ENCODE peak calls at places on chromosome 3, in seven cellular contexts. V, D, K, B, I, U and F are unnamed samples.

GRCh38 chr3:183116051-183116614 is 16.8 kb upstream of the MCCC1 start:
- DNase-seq in V (peak), D (no peak), K (peak), B (no peak), I (no peak), U (no peak), F (peak)

GRCh38 chr3:172094621-172095557 is 55.5 kb downstream of the FNDC3B start:
- DNase-seq in V (no peak), D (no peak), K (no peak), B (no peak), I (peak), U (peak), F (no peak)

GRCh38 chr3:184154909-184155643 is at the start of gene DVL3:
- DNase-seq in V (peak), D (peak), K (peak), B (peak), I (peak), U (peak), F (peak)

GRCh38 chr3:163058190-163058854 is 1561.7 kb downstream of the OTOL1 start:
- DNase-seq in V (no peak), D (no peak), K (no peak), B (peak), I (peak), U (peak), F (no peak)

GRCh38 chr3:15903164-15903563 is 105.4 kb upstream of the ANKRD28 start:
- DNase-seq in V (no peak), D (peak), K (no peak), B (peak), I (peak), U (peak), F (no peak)

GRCh38 chr3:9291991-9292390 is 42.5 kb upstream of the SRGAP3 start:
- DNase-seq in V (no peak), D (no peak), K (no peak), B (no peak), I (no peak), U (peak), F (no peak)

GRCh38 chr3:178088930-178089329 is 447.3 kb upstream of the KCNMB2 start:
- DNase-seq in V (no peak), D (no peak), K (no peak), B (no peak), I (no peak), U (no peak), F (no peak)

GRCh38 chr3:45309876-45310275 is 78.5 kb upstream of the LARS2 start:
- DNase-seq in V (no peak), D (no peak), K (no peak), B (peak), I (no peak), U (no peak), F (no peak)

GRCh38 chr3:113531826-113532697 is at the start of gene SIDT1:
- DNase-seq in V (no peak), D (no peak), K (no peak), B (peak), I (peak), U (no peak), F (peak)

GRCh38 chr3:112579697-112580096 is 17.9 kb downstream of the SLC35A5 start:
- DNase-seq in V (no peak), D (peak), K (no peak), B (no peak), I (peak), U (peak), F (no peak)

GRCh38 chr3:185400340-185400667 is 37.4 kb downstream of the MAP3K13 start:
- DNase-seq in V (no peak), D (no peak), K (no peak), B (no peak), I (peak), U (peak), F (no peak)

GRCh38 chr3:138356666-138357409 is 8.5 kb downstream of the MRAS start:
- DNase-seq in V (no peak), D (no peak), K (no peak), B (no peak), I (peak), U (no peak), F (no peak)

GRCh38 chr3:11661052-11661656 is 17.4 kb upstream of the VGLL4 start:
- DNase-seq in V (no peak), D (no peak), K (no peak), B (no peak), I (no peak), U (no peak), F (no peak)

GRCh38 chr3:143751643-143752178 is 96.6 kb downstream of the SLC9A9 start:
- DNase-seq in V (no peak), D (no peak), K (no peak), B (no peak), I (no peak), U (no peak), F (no peak)

GRCh38 chr3:81352867-81353266 is 408.6 kb downstream of the GBE1 start:
- DNase-seq in V (peak), D (peak), K (no peak), B (no peak), I (peak), U (peak), F (no peak)

GRCh38 chr3:179258820-179259219 is 7.9 kb upstream of the KCNMB3 start:
- DNase-seq in V (no peak), D (no peak), K (no peak), B (no peak), I (no peak), U (no peak), F (no peak)

GRCh38 chr3:8278448-8278847 is 223.2 kb upstream of the LMCD1 start:
- DNase-seq in V (no peak), D (no peak), K (no peak), B (no peak), I (no peak), U (no peak), F (no peak)

GRCh38 chr3:102745881-102746280 is 311.1 kb downstream of the ZPLD1 start:
- DNase-seq in V (no peak), D (peak), K (no peak), B (no peak), I (peak), U (no peak), F (no peak)

GRCh38 chr3:32392530-32393302 is 1.1 kb downstream of the CMTM7 start:
- DNase-seq in V (no peak), D (peak), K (no peak), B (peak), I (peak), U (peak), F (no peak)

GRCh38 chr3:150215616-150216015 is 192.5 kb upstream of the TSC22D2 start:
- DNase-seq in V (no peak), D (no peak), K (no peak), B (no peak), I (peak), U (no peak), F (no peak)

GRCh38 chr3:95789111-95789510 is 1025.3 kb upstream of the EPHA6 start:
- DNase-seq in V (no peak), D (no peak), K (no peak), B (no peak), I (no peak), U (no peak), F (no peak)

GRCh38 chr3:49785565-49786356 is 581 bp downstream of the IP6K1 start:
- DNase-seq in V (peak), D (peak), K (no peak), B (peak), I (peak), U (peak), F (no peak)

GRCh38 chr3:66239513-66240135 is 18.8 kb downstream of the SLC25A26 start:
- DNase-seq in V (no peak), D (no peak), K (no peak), B (no peak), I (no peak), U (no peak), F (no peak)

GRCh38 chr3:20074226-20075063 is 34.2 kb downstream of the KAT2B start:
- DNase-seq in V (no peak), D (peak), K (no peak), B (no peak), I (no peak), U (peak), F (no peak)

GRCh38 chr3:184523825-184524615 is 37.6 kb upstream of the EPHB3 start:
- DNase-seq in V (no peak), D (peak), K (no peak), B (no peak), I (peak), U (peak), F (no peak)

GRCh38 chr3:36803096-36803811 is 38.9 kb upstream of the DCLK3 start:
- DNase-seq in V (no peak), D (no peak), K (no peak), B (no peak), I (no peak), U (no peak), F (no peak)

GRCh38 chr3:97914390-97914789 is 57.8 kb downstream of the RIOX2 start:
- DNase-seq in V (no peak), D (no peak), K (no peak), B (no peak), I (peak), U (peak), F (no peak)

GRCh38 chr3:60142009-60142408 is 1092.2 kb upstream of the CFAP20DC start:
- DNase-seq in V (no peak), D (no peak), K (no peak), B (no peak), I (peak), U (no peak), F (no peak)

GRCh38 chr3:159271799-159272512 is 470.1 kb downstream of the MFSD1 start:
- DNase-seq in V (no peak), D (no peak), K (no peak), B (no peak), I (no peak), U (no peak), F (no peak)

GRCh38 chr3:159265705-159266104 is 463.9 kb downstream of the MFSD1 start:
- DNase-seq in V (no peak), D (no peak), K (no peak), B (no peak), I (peak), U (no peak), F (no peak)

GRCh38 chr3:159263750-159264561 is 462.1 kb downstream of the MFSD1 start:
- DNase-seq in V (peak), D (peak), K (peak), B (no peak), I (peak), U (peak), F (peak)

DNA sequence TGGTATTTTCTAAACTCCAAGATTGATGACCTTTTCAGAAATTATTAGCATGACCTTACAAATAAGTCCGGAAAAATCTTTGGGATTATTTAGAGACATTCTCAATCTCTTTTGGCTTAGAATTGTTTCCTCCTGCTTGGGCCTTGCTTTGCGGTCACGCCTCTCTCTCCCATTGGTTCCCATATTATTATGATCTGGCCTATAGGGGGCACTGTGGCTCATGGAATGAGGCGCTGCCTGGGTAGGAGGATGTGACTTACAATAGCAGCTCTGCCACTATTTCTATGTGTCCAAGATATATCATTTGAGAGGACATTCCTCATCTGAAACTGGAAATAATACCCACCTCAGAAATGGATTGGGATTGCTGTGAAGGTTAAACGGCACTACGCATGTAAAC is 464.9 kb downstream of the MFSD1 start:
- DNase-seq in V (peak), D (peak), K (peak), B (no peak), I (no peak), U (peak), F (peak)
- TF ChIP-seq CTCF in V (peak), D (peak), K (peak), B (no peak), I (peak), U (peak), F (peak)

GRCh38 chr3:18295171-18295920 is 129.8 kb downstream of the SATB1 start:
- DNase-seq in V (peak), D (peak), K (no peak), B (no peak), I (peak), U (peak), F (peak)
- TF ChIP-seq CTCF in V (peak), D (peak), K (peak), B (no peak), I (peak), U (peak), F (peak)

GRCh38 chr3:164812042-164812441 is 266.3 kb downstream of the SI start:
- DNase-seq in V (no peak), D (no peak), K (no peak), B (no peak), I (no peak), U (no peak), F (no peak)

GRCh38 chr3:164806188-164806587 is 272.1 kb downstream of the SI start:
- DNase-seq in V (no peak), D (no peak), K (no peak), B (no peak), I (no peak), U (no peak), F (no peak)
- TF ChIP-seq CTCF in V (no peak), D (no peak), K (no peak), B (no peak), I (no peak), U (no peak), F (no peak)

DNA sequence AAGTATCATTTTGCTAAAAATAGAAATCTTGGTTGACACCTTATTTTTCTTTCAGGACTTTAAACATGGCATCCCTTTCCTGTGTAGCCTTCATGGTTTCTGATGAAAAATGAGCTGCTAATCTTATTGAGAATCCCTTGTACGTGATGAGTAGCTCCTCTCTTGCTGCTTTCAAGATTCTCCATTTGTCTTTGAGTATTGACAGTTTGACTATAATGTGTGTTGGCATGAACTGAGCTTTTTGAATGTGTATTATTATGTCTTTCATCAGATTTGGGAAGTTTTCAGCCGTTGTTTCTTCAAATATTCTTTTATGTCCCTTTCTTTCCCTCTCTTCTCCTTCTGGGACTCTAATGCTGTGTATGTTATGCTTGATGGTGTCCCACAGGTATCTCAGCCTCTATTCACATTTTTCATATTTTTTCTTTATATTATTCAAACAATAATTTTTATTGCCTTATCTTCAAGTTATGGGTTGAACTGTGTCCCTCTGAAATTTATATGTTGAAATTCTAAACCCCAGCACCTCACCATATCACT is 4.1 kb upstream of the C3orf22 start:
- DNase-seq in V (no peak), D (no peak), K (no peak), B (no peak), I (no peak), U (no peak), F (no peak)
- TF ChIP-seq CTCF in V (no peak), D (no peak), K (no peak), B (no peak), I (no peak), U (no peak), F (no peak)

GRCh38 chr3:160225181-160226025 is at the start of gene C3orf80:
- DNase-seq in V (peak), D (peak), K (peak), B (no peak), I (peak), U (peak), F (peak)
- TF ChIP-seq CTCF in V (no peak), D (no peak), K (peak), B (no peak), I (no peak), U (no peak), F (no peak)

GRCh38 chr3:28320981-28321380 is 27.5 kb upstream of the ZCWPW2 start:
- DNase-seq in V (no peak), D (no peak), K (no peak), B (no peak), I (no peak), U (no peak), F (no peak)

GRCh38 chr3:28316226-28316625 is 32.3 kb upstream of the ZCWPW2 start:
- DNase-seq in V (no peak), D (no peak), K (no peak), B (no peak), I (peak), U (no peak), F (no peak)

GRCh38 chr3:28322464-28322863 is 26.1 kb upstream of the ZCWPW2 start:
- DNase-seq in V (no peak), D (peak), K (no peak), B (no peak), I (peak), U (peak), F (no peak)

GRCh38 chr3:28315711-28316110 is 32.8 kb upstream of the ZCWPW2 start:
- DNase-seq in V (no peak), D (no peak), K (no peak), B (no peak), I (no peak), U (no peak), F (no peak)

GRCh38 chr3:28317438-28318022 is 31.0 kb upstream of the ZCWPW2 start:
- DNase-seq in V (peak), D (peak), K (peak), B (no peak), I (peak), U (peak), F (peak)
- TF ChIP-seq CTCF in V (peak), D (peak), K (peak), B (no peak), I (peak), U (peak), F (peak)

GRCh38 chr3:193211984-193212383 is 29.0 kb upstream of the PLAAT1 start:
- DNase-seq in V (no peak), D (no peak), K (no peak), B (no peak), I (no peak), U (no peak), F (no peak)

GRCh38 chr3:193211173-193211572 is 29.8 kb upstream of the PLAAT1 start:
- DNase-seq in V (no peak), D (no peak), K (no peak), B (no peak), I (no peak), U (no peak), F (no peak)

GRCh38 chr3:193214445-193214844 is 26.6 kb upstream of the PLAAT1 start:
- DNase-seq in V (no peak), D (no peak), K (no peak), B (no peak), I (no peak), U (peak), F (no peak)
- TF ChIP-seq CTCF in V (no peak), D (no peak), K (no peak), B (no peak), I (no peak), U (no peak), F (no peak)

DNA sequence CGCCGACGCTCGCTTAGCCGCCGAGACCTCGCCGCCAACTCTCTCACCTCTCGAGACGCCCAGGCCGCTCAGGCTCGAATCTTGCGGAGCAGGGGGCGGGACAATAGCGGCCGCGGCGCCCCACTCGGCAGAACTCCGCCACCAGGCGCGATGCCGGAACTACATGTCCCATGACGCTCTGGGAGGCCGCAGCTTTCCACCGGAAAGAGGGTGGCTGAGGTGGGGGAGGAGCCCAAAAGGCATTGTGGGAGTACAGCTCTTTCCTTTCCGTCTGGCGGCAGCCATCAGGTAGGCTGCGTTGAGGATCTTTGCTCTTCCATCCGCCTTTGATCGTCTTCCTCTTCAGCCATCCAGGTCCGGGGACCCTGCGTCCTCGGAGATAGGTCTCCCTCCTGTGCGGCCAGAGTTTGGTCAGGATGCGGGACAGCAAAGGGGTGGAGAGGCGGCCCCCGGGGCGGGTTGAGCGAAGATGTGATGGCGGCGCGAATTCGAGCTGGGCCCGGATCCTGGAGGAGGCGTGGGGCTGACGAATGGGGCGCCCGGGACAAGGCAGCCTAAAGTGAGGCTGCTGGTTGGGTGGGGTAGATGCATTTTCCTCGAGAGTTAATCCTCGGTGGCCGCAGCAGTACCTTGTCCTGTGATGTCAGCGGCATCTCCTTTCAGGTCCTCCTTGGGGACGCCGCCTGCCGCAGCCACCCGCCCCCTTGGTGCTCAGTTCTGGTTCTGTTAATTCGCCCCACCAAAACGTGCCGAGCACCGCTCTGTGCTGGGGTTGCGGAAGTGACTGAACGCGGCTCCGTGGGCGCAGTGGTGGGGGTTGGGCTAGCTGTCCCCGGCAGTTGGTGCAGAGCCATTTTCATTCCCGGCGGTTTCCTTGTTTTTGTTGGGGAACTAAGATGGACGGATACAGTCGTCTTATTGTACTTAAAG is at the start of the genes NKIRAS1 and RPL15:
- DNase-seq in V (peak), D (peak), K (peak), B (peak), I (peak), U (peak), F (peak)
- TF ChIP-seq CTCF in V (peak), D (peak), K (peak), B (peak), I (peak), U (peak), F (peak)

DNA sequence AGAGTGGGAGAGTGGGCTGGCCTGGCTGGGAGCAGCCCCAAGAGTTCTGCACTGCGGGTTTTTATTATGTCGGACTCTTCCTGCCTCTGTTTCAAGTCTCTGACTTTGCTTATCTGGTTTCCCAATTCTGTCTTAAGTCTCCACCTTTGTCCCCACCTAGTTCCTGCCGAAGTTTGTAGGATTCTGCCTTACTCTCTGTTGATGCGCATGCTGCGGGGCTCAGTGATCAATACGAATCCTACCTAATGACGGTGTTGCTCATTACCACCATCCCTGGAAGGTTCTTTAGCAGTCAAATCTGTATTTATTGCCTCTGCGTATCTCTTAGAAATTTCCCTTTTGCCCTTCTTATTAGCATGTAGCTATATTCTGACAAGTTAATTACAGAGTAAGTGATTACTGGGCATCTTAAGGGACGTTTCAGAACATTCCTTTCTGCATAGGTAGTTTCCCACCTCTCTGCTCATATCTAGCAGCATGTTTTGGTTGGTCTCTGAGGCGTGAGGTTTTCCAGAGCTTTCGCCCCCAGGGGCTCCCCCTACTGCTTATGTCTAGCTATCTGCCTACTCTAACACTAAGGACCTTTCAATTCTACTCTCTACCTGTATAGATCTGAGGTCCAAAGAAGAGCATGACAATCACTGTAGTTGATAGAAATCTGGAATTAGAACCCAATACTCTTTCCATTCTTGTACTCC is 236.0 kb upstream of the EIF1B start:
- DNase-seq in V (peak), D (no peak), K (no peak), B (no peak), I (no peak), U (no peak), F (peak)
- TF ChIP-seq CTCF in V (no peak), D (peak), K (no peak), B (no peak), I (no peak), U (peak), F (peak)